ENCODE peak calls at places on chromosome 12, in ten cellular contexts. B is GM13977; F is WERI-Rb-1; A is lower leg skin; E is activated naive CD4-positive, alpha-beta T cell; N is SHP77; V is left colon; O is T-helper 9 cell; U is PC-9; W is KBM-7. Q is an unnamed sample.

GRCh38 chr12:68387338-68387737 is 55.2 kb upstream of the MDM1 start:
- DNase-seq in B (no peak), F (no peak), A (no peak), E (no peak), N (no peak), V (no peak), O (no peak), U (no peak), W (no peak), Q (no peak)

GRCh38 chr12:123427036-123427769 is 9.3 kb downstream of the RILPL2 start:
- DNase-seq in B (peak; percentile 75), F (no peak), A (no peak), E (no peak), N (no peak), V (no peak), O (peak; percentile 25), U (no peak), W (no peak), Q (no peak)

GRCh38 chr12:52528641-52529143 is 8.5 kb upstream of the KRT5 start:
- DNase-seq in B (no peak), F (no peak), A (peak; percentile 82), E (no peak), N (no peak), V (no peak), O (no peak), U (no peak), W (no peak), Q (peak; percentile 86)

GRCh38 chr12:1702708-1703107 is 11.8 kb downstream of the ADIPOR2 start:
- DNase-seq in B (no peak), F (no peak), A (no peak), E (no peak), N (no peak), V (no peak), O (no peak), U (no peak), W (no peak), Q (no peak)

GRCh38 chr12:1811281-1811947 is 9.0 kb upstream of the LRTM2 start:
- DNase-seq in B (no peak), F (no peak), A (no peak), E (no peak), N (no peak), V (no peak), O (peak; percentile 25), U (no peak), W (peak; percentile 89), Q (no peak)

GRCh38 chr12:113317122-113317521 is 17.8 kb downstream of the SLC8B1 start:
- DNase-seq in B (no peak), F (no peak), A (no peak), E (no peak), N (no peak), V (no peak), O (no peak), U (no peak), W (no peak), Q (no peak)

GRCh38 chr12:46218509-46219095 is 50.2 kb downstream of the SLC38A1 start:
- DNase-seq in B (no peak), F (no peak), A (no peak), E (no peak), N (no peak), V (no peak), O (no peak), U (peak; percentile 55), W (no peak), Q (no peak)

GRCh38 chr12:124423683-124424515 is 129.0 kb downstream of the RFLNA start:
- DNase-seq in B (no peak), F (no peak), A (no peak), E (no peak), N (no peak), V (no peak), O (no peak), U (no peak), W (no peak), Q (no peak)

GRCh38 chr12:54005853-54006699 is 2.7 kb upstream of the HOXC8 start:
- DNase-seq in B (peak; percentile 89), F (peak; percentile 85), A (peak; percentile 98), E (peak; percentile 81), N (peak; percentile 73), V (peak; percentile 60), O (peak; percentile 92), U (peak; percentile 85), W (peak; percentile 89), Q (peak; percentile 91)

GRCh38 chr12:39685854-39686608 is 66.4 kb upstream of the ABCD2 start:
- DNase-seq in B (no peak), F (no peak), A (no peak), E (no peak), N (no peak), V (no peak), O (no peak), U (no peak), W (no peak), Q (no peak)

GRCh38 chr12:112577473-112578334 is 159.0 kb downstream of the PTPN11 start:
- DNase-seq in B (peak; percentile 41), F (no peak), A (peak; percentile 12), E (no peak), N (no peak), V (no peak), O (no peak), U (no peak), W (no peak), Q (no peak)

GRCh38 chr12:58920102-58920955 is at the start of gene LRIG3:
- DNase-seq in B (peak; percentile 86), F (peak; percentile 84), A (peak; percentile 97), E (no peak), N (peak; percentile 90), V (peak; percentile 90), O (no peak), U (peak; percentile 81), W (peak; percentile 30), Q (peak; percentile 83)

GRCh38 chr12:112551681-112552080 is 132.9 kb downstream of the PTPN11 start:
- DNase-seq in B (no peak), F (no peak), A (no peak), E (no peak), N (no peak), V (no peak), O (no peak), U (no peak), W (no peak), Q (no peak)

GRCh38 chr12:124165695-124166094 is 129.2 kb upstream of the RFLNA start:
- DNase-seq in B (no peak), F (no peak), A (no peak), E (no peak), N (no peak), V (no peak), O (no peak), U (no peak), W (no peak), Q (no peak)

GRCh38 chr12:50187084-50187900 is 20.1 kb upstream of the CERS5 start:
- DNase-seq in B (peak; percentile 50), F (no peak), A (peak; percentile 77), E (no peak), N (no peak), V (no peak), O (no peak), U (no peak), W (no peak), Q (no peak)

GRCh38 chr12:16118586-16118985 is 158.9 kb downstream of the SLC15A5 start:
- DNase-seq in B (no peak), F (no peak), A (no peak), E (no peak), N (no peak), V (no peak), O (no peak), U (no peak), W (no peak), Q (no peak)

GRCh38 chr12:130920711-130921381 is 32.9 kb upstream of the ADGRD1 start:
- DNase-seq in B (no peak), F (no peak), A (peak; percentile 95), E (no peak), N (no peak), V (no peak), O (no peak), U (no peak), W (no peak), Q (no peak)

GRCh38 chr12:58395056-58395455 is 453.7 kb downstream of the ATP23 start:
- DNase-seq in B (no peak), F (no peak), A (no peak), E (no peak), N (no peak), V (no peak), O (no peak), U (no peak), W (no peak), Q (no peak)

GRCh38 chr12:46556105-46556559 is 183.6 kb upstream of the SLC38A2 start:
- DNase-seq in B (no peak), F (no peak), A (no peak), E (no peak), N (no peak), V (no peak), O (no peak), U (no peak), W (no peak), Q (no peak)

Q was measured in breast epithelium.